ENCODE peak calls at places on chromosome 13, in four cellular contexts. Q is NCI-H1105, F is amniotic epithelial cell, K is RPMI7951. L is an unnamed sample.

GRCh38 chr13:74134777-74135305 is 637 bp upstream of the KLF12 start:
- DNase-seq in Q (peak), F (no peak), K (peak), L (peak)

GRCh38 chr13:20461481-20461859 is 64.2 kb downstream of the CRYL1 start:
- DNase-seq in K (peak), Q (no peak), F (peak), L (no peak)

GRCh38 chr13:50990540-50991506 is 81.2 kb downstream of the RNASEH2B start:
- DNase-seq in F (peak), Q (no peak), K (peak), L (peak)

GRCh38 chr13:37306778-37307544 is 201.5 kb upstream of the CSNK1A1L start:
- DNase-seq in K (peak), F (peak), Q (no peak), L (no peak)

GRCh38 chr13:29472317-29472961 is 123.0 kb downstream of the SLC7A1 start:
- DNase-seq in Q (peak), F (peak), K (peak), L (no peak)

GRCh38 chr13:46184277-46184699 is 2.3 kb upstream of the LCP1 start:
- DNase-seq in Q (no peak), F (peak), K (peak), L (no peak)

GRCh38 chr13:112983428-112984196 is 14.6 kb downstream of the MCF2L start:
- DNase-seq in F (no peak), K (no peak), Q (no peak), L (no peak)

GRCh38 chr13:62997696-62998095 is 1582.0 kb upstream of the PCDH20 start:
- DNase-seq in F (no peak), K (no peak), Q (no peak), L (no peak)

GRCh38 chr13:65966991-65967451 is 1263.1 kb downstream of the PCDH9 start:
- DNase-seq in K (peak), F (peak), Q (no peak), L (no peak)

GRCh38 chr13:91024157-91024792 is 323.2 kb upstream of the MIR17HG start:
- DNase-seq in F (no peak), K (no peak), Q (no peak), L (no peak)

GRCh38 chr13:66803759-66804456 is 426.2 kb downstream of the PCDH9 start:
- DNase-seq in Q (no peak), F (peak), K (no peak), L (peak)

GRCh38 chr13:37561031-37561430 is 37.5 kb downstream of the POSTN start:
- DNase-seq in Q (no peak), F (peak), K (peak), L (no peak)

GRCh38 chr13:34153428-34154180 is 335.7 kb downstream of the RFC3 start:
- DNase-seq in F (peak), K (no peak), Q (no peak), L (no peak)

GRCh38 chr13:110809871-110810486 is 96.5 kb downstream of the ING1 start:
- DNase-seq in K (no peak), F (no peak), Q (no peak), L (no peak)

GRCh38 chr13:105474983-105475382 is 1060.5 kb downstream of the EFNB2 start:
- DNase-seq in Q (no peak), F (peak), K (peak), L (no peak)

GRCh38 chr13:97113231-97114001 is 108.7 kb upstream of the MBNL2 start:
- DNase-seq in F (peak), K (no peak), Q (peak), L (peak)